ENCODE peak calls at places on chromosomes 5 and 9, in ten cellular contexts. One of them, this sample, is unnamed.

GRCh38 chr5:128105203-128105602 is 21.6 kb downstream of the SLC12A2 start:
- DNase-seq in T1000: no peak
- DNase-seq in T-helper 2 cell: no peak
- DNase-seq in SHP77 treated with DMSO at 0.1 percent for 48 hours: no peak
- DNase-seq in DMS53: no peak
- DNase-seq in astrocyte of the spinal cord: no peak
- DNase-seq in RPMI8226: no peak
- DNase-seq in aorta: no peak
- DNase-seq in T-helper 9 cell: no peak
- DNase-seq in EH: no peak
- DNase-seq in this sample: no peak

GRCh38 chr9:120912958-120913672 is 13.5 kb downstream of the TRAF1 start:
- DNase-seq in aorta: no peak
- DNase-seq in EH: no peak
- DNase-seq in DMS53: no peak
- DNase-seq in astrocyte of the spinal cord: no peak
- DNase-seq in T1000: no peak
- DNase-seq in T-helper 9 cell: no peak
- DNase-seq in SHP77 treated with DMSO at 0.1 percent for 48 hours: no peak
- DNase-seq in RPMI8226: no peak
- DNase-seq in T-helper 2 cell: no peak
- DNase-seq in this sample: no peak

GRCh38 chr5:1806199-1806598 is 5.0 kb downstream of the NDUFS6 start:
- DNase-seq in DMS53: no peak
- DNase-seq in SHP77 treated with DMSO at 0.1 percent for 48 hours: no peak
- DNase-seq in RPMI8226: no peak
- DNase-seq in aorta: no peak
- DNase-seq in T-helper 9 cell: no peak
- DNase-seq in T1000: no peak
- DNase-seq in EH: no peak
- DNase-seq in astrocyte of the spinal cord: no peak
- DNase-seq in T-helper 2 cell: no peak
- DNase-seq in this sample: no peak

GRCh38 chr9:101625871-101626270 is 31.1 kb upstream of the PPP3R2 start:
- DNase-seq in astrocyte of the spinal cord: peak
- DNase-seq in T1000: peak
- DNase-seq in RPMI8226: no peak
- DNase-seq in EH: no peak
- DNase-seq in T-helper 9 cell: no peak
- DNase-seq in aorta: no peak
- DNase-seq in T-helper 2 cell: no peak
- DNase-seq in SHP77 treated with DMSO at 0.1 percent for 48 hours: no peak
- DNase-seq in DMS53: peak
- DNase-seq in this sample: no peak

GRCh38 chr5:144196612-144197011 is 25.9 kb downstream of the KCTD16 start:
- DNase-seq in T1000: no peak
- DNase-seq in SHP77 treated with DMSO at 0.1 percent for 48 hours: no peak
- DNase-seq in DMS53: no peak
- DNase-seq in RPMI8226: no peak
- DNase-seq in T-helper 9 cell: no peak
- DNase-seq in T-helper 2 cell: no peak
- DNase-seq in astrocyte of the spinal cord: no peak
- DNase-seq in EH: no peak
- DNase-seq in aorta: no peak
- DNase-seq in this sample: no peak

GRCh38 chr5:174239718-174240117 is 194.2 kb downstream of the NSG2 start:
- DNase-seq in SHP77 treated with DMSO at 0.1 percent for 48 hours: no peak
- DNase-seq in T-helper 9 cell: no peak
- DNase-seq in aorta: no peak
- DNase-seq in astrocyte of the spinal cord: no peak
- DNase-seq in T-helper 2 cell: no peak
- DNase-seq in DMS53: no peak
- DNase-seq in T1000: no peak
- DNase-seq in EH: peak
- DNase-seq in RPMI8226: no peak
- DNase-seq in this sample: no peak

GRCh38 chr5:136062563-136063274 is 33.9 kb downstream of the TGFBI start:
- DNase-seq in T-helper 9 cell: no peak
- DNase-seq in aorta: peak
- DNase-seq in T1000: no peak
- DNase-seq in DMS53: peak
- DNase-seq in RPMI8226: peak
- DNase-seq in SHP77 treated with DMSO at 0.1 percent for 48 hours: no peak
- DNase-seq in T-helper 2 cell: peak
- DNase-seq in EH: peak
- DNase-seq in astrocyte of the spinal cord: no peak
- DNase-seq in this sample: peak

GRCh38 chr5:91074615-91075014 is 308.5 kb downstream of the ARRDC3 start:
- DNase-seq in astrocyte of the spinal cord: peak
- DNase-seq in SHP77 treated with DMSO at 0.1 percent for 48 hours: no peak
- DNase-seq in T-helper 2 cell: no peak
- DNase-seq in T-helper 9 cell: no peak
- DNase-seq in aorta: no peak
- DNase-seq in DMS53: no peak
- DNase-seq in RPMI8226: no peak
- DNase-seq in T1000: no peak
- DNase-seq in EH: peak
- DNase-seq in this sample: no peak

GRCh38 chr5:169107316-169107715 is 193.6 kb downstream of the SLIT3 start:
- DNase-seq in T-helper 9 cell: no peak
- DNase-seq in DMS53: no peak
- DNase-seq in EH: peak
- DNase-seq in SHP77 treated with DMSO at 0.1 percent for 48 hours: no peak
- DNase-seq in T-helper 2 cell: no peak
- DNase-seq in aorta: no peak
- DNase-seq in RPMI8226: no peak
- DNase-seq in astrocyte of the spinal cord: peak
- DNase-seq in T1000: no peak
- DNase-seq in this sample: no peak

GRCh38 chr5:115737452-115737851 is 79.0 kb downstream of the CDO1 start:
- DNase-seq in SHP77 treated with DMSO at 0.1 percent for 48 hours: no peak
- DNase-seq in T-helper 9 cell: no peak
- DNase-seq in astrocyte of the spinal cord: no peak
- DNase-seq in EH: no peak
- DNase-seq in DMS53: no peak
- DNase-seq in T-helper 2 cell: no peak
- DNase-seq in RPMI8226: no peak
- DNase-seq in aorta: no peak
- DNase-seq in T1000: no peak
- DNase-seq in this sample: no peak

GRCh38 chr5:111929892-111930291 is 172.9 kb upstream of the NREP start:
- DNase-seq in T-helper 2 cell: no peak
- DNase-seq in T-helper 9 cell: no peak
- DNase-seq in T1000: peak
- DNase-seq in RPMI8226: no peak
- DNase-seq in SHP77 treated with DMSO at 0.1 percent for 48 hours: no peak
- DNase-seq in astrocyte of the spinal cord: peak
- DNase-seq in EH: peak
- DNase-seq in aorta: no peak
- DNase-seq in DMS53: no peak
- DNase-seq in this sample: no peak